ENCODE peak calls at places on chromosomes 12 and 14, in seven cellular contexts. Q is A172, A is hepatocyte, L is lung, X is NCI-H226, K is left colon, G is H4. Y is an unnamed sample.

GRCh38 chr14:68795602-68796417 is 2.9 kb upstream of the ZFP36L1 start:
- DNase-seq in Q (peak), A (peak), G (peak), K (peak), L (peak), X (peak), Y (peak)

GRCh38 chr14:103552811-103553210 is 9.6 kb downstream of the BAG5 start:
- DNase-seq in A (no peak), Q (no peak), X (no peak), K (no peak), G (no peak), L (no peak), Y (no peak)

GRCh38 chr12:29039013-29039412 is 110.1 kb upstream of the FAR2 start:
- DNase-seq in K (no peak), G (peak), X (no peak), A (peak), L (no peak), Q (no peak), Y (no peak)

GRCh38 chr12:47277972-47278448 is 198.3 kb upstream of the AMIGO2 start:
- DNase-seq in A (peak), G (peak), K (no peak), Q (peak), X (peak), L (no peak), Y (peak)

GRCh38 chr14:27387458-27387857 is 789.6 kb upstream of the NOVA1 start:
- DNase-seq in L (no peak), G (no peak), Q (no peak), X (no peak), K (no peak), A (no peak), Y (no peak)

GRCh38 chr14:73846944-73847343 is 4.7 kb upstream of the PTGR2 start:
- DNase-seq in A (no peak), L (no peak), X (no peak), Q (no peak), K (no peak), G (no peak), Y (no peak)

GRCh38 chr14:94041551-94042346 is 15.6 kb downstream of the OTUB2 start:
- DNase-seq in X (no peak), L (peak), Q (no peak), K (no peak), A (peak), G (no peak), Y (no peak)

GRCh38 chr14:41285193-41285748 is 321.4 kb upstream of the LRFN5 start:
- DNase-seq in X (peak), K (no peak), G (peak), L (no peak), Q (peak), A (peak), Y (peak)

GRCh38 chr14:95507701-95508103 is 8.7 kb downstream of the SYNE3 start:
- DNase-seq in X (peak), L (no peak), A (no peak), K (no peak), G (peak), Q (peak), Y (no peak)

GRCh38 chr12:61365001-61365400 is 895.2 kb upstream of the USP15 start:
- DNase-seq in K (no peak), X (no peak), A (no peak), G (no peak), Q (no peak), L (no peak), Y (no peak)

GRCh38 chr12:51886021-51886710 is 1.7 kb upstream of the ANKRD33 start:
- DNase-seq in G (peak), X (peak), A (peak), Q (peak), L (peak), K (peak), Y (peak)

GRCh38 chr14:38987781-38988180 is 115.3 kb downstream of the SEC23A start:
- DNase-seq in L (no peak), Q (no peak), A (no peak), G (no peak), X (no peak), K (no peak), Y (no peak)

GRCh38 chr14:74258705-74259035 is 19.4 kb downstream of the VSX2 start:
- DNase-seq in A (no peak), X (no peak), L (no peak), Q (no peak), K (no peak), G (no peak), Y (no peak)

GRCh38 chr12:21144309-21144708 is 13.3 kb downstream of the SLCO1B1 start:
- DNase-seq in Q (no peak), L (no peak), A (no peak), K (no peak), X (no peak), G (no peak), Y (no peak)

GRCh38 chr12:79016181-79016580 is 151.6 kb downstream of the SYT1 start:
- DNase-seq in X (no peak), G (no peak), L (no peak), Q (no peak), A (no peak), K (no peak), Y (no peak)

GRCh38 chr12:62631531-62632520 is 165.2 kb downstream of the MON2 start:
- DNase-seq in A (peak), Q (peak), X (peak), L (peak), K (peak), G (peak), Y (peak)

GRCh38 chr14:49051328-49052060 is 534.7 kb downstream of the RPS29 start:
- DNase-seq in A (no peak), L (peak), Q (no peak), X (peak), G (no peak), K (no peak), Y (no peak)

GRCh38 chr12:49554266-49554665 is 13.7 kb downstream of the MCRS1 start:
- DNase-seq in K (no peak), L (no peak), G (no peak), A (no peak), Q (no peak), X (no peak), Y (no peak)

GRCh38 chr12:47307680-47308399 is 228.1 kb upstream of the AMIGO2 start:
- DNase-seq in L (peak), A (peak), X (peak), G (peak), Q (peak), K (peak), Y (peak)

GRCh38 chr12:86249856-86250255 is 6.3 kb downstream of the MGAT4C start:
- DNase-seq in Q (peak), K (no peak), G (peak), A (no peak), X (peak), L (no peak), Y (no peak)

GRCh38 chr12:102543494-102543893 is 63.1 kb upstream of the IGF1 start:
- DNase-seq in Q (no peak), G (no peak), K (no peak), A (no peak), L (no peak), X (no peak), Y (no peak)

GRCh38 chr14:105398726-105399440 is 545 bp downstream of the TEX22 start:
- DNase-seq in G (no peak), X (peak), A (peak), L (no peak), K (no peak), Q (no peak), Y (peak)

GRCh38 chr14:68787235-68787727 is 5.6 kb downstream of the ZFP36L1 start:
- DNase-seq in A (peak), L (no peak), X (no peak), Q (no peak), G (no peak), K (no peak), Y (peak)

GRCh38 chr12:114430306-114430705 is 24.4 kb upstream of the TBX5 start:
- DNase-seq in A (no peak), K (no peak), G (peak), L (no peak), Q (peak), X (no peak), Y (no peak)

GRCh38 chr14:75196468-75196867 is 20.1 kb upstream of the TMED10 start:
- DNase-seq in A (peak), Q (no peak), G (no peak), L (no peak), K (peak), X (no peak), Y (peak)

GRCh38 chr12:20000229-20000869 is 368.0 kb upstream of the PDE3A start:
- DNase-seq in L (no peak), A (no peak), X (no peak), K (no peak), G (no peak), Q (no peak), Y (no peak)

GRCh38 chr12:175759-176158 is 38.2 kb downstream of the SLC6A12 start:
- DNase-seq in Q (no peak), A (no peak), G (no peak), X (no peak), K (no peak), L (no peak), Y (no peak)

GRCh38 chr14:90996967-90997366 is 63.5 kb downstream of the RPS6KA5 start:
- DNase-seq in A (no peak), Q (no peak), K (no peak), L (no peak), X (no peak), G (no peak), Y (no peak)

GRCh38 chr12:54357802-54358619 is 6.3 kb downstream of the GPR84 start:
- DNase-seq in A (no peak), Q (no peak), K (peak), X (no peak), G (no peak), L (no peak), Y (no peak)

GRCh38 chr12:99983721-99984258 is 946 bp downstream of the ANKS1B start:
- DNase-seq in L (no peak), K (no peak), X (no peak), Q (no peak), G (no peak), A (peak), Y (no peak)